ENCODE peak calls at places on chromosomes 4 and X, in four cellular contexts. F is A172; M is activated naive CD8-positive, alpha-beta T cell treated with anti-CD3 and anti-CD28 coated beads, Interleukin-2, amount 50 U/mL, for 24 hours; L is SK-N-SH. Y is an unnamed sample.

GRCh38 chr4:171524913-171525312 is 288.3 kb upstream of the GALNTL6 start:
- DNase-seq in L (no peak), M (no peak), F (no peak), Y (no peak)

GRCh38 chr4:622071-622995 is 3.0 kb upstream of the PDE6B start:
- DNase-seq in M (no peak), F (no peak), L (no peak), Y (no peak)

GRCh38 chr4:125355791-125356190 is 41.0 kb downstream of the FAT4 start:
- DNase-seq in L (no peak), F (no peak), M (no peak), Y (no peak)

GRCh38 chrX:10855845-10856244 is 235.5 kb upstream of the MID1 start:
- DNase-seq in F (no peak), L (no peak), M (no peak), Y (no peak)

GRCh38 chrX:107753186-107753585 is 22.4 kb downstream of the TSC22D3 start:
- DNase-seq in L (no peak), F (no peak), M (no peak), Y (no peak)

GRCh38 chr4:89994176-89994873 is 99.7 kb downstream of the MMRN1 start:
- DNase-seq in M (no peak), F (peak; percentile 1), L (no peak), Y (no peak)

GRCh38 chrX:39000802-39001201 is 199.5 kb downstream of the MID1IP1 start:
- DNase-seq in F (no peak), L (peak; percentile 20), M (no peak), Y (no peak)

GRCh38 chr4:121217385-121217784 is 53.3 kb upstream of the TNIP3 start:
- DNase-seq in L (no peak), M (no peak), F (no peak), Y (no peak)

GRCh38 chr4:8837181-8837811 is 34.3 kb downstream of the HMX1 start:
- DNase-seq in F (no peak), L (peak; percentile 26), M (no peak), Y (no peak)

GRCh38 chr4:187276786-187277408 is 553.2 kb upstream of the FAT1 start:
- DNase-seq in L (no peak), F (no peak), M (no peak), Y (no peak)

GRCh38 chrX:10190367-10190766 is 33.6 kb downstream of the CLCN4 start:
- DNase-seq in F (peak; percentile 54), M (no peak), L (peak; percentile 59), Y (peak; percentile 51)

GRCh38 chr4:183360161-183360919 is 38.1 kb upstream of the CLDN24 start:
- DNase-seq in M (no peak), F (peak; percentile 74), L (no peak), Y (no peak)

GRCh38 chr4:123597586-123597985 is 201.0 kb downstream of the SPRY1 start:
- DNase-seq in F (no peak), M (no peak), L (no peak), Y (no peak)

GRCh38 chr4:151911970-151912369 is 151.2 kb upstream of the GATB start:
- DNase-seq in M (no peak), L (no peak), F (no peak), Y (no peak)

GRCh38 chrX:134764202-134764785 is 106.0 kb upstream of the PLAC1 start:
- DNase-seq in M (no peak), L (peak; percentile 66), F (peak; percentile 52), Y (no peak)

GRCh38 chrX:40433160-40433559 is 147.6 kb upstream of the ATP6AP2 start:
- DNase-seq in M (no peak), F (no peak), L (no peak), Y (no peak)

GRCh38 chrX:110402091-110402854 is 43.6 kb downstream of the RTL9 start:
- DNase-seq in L (no peak), F (no peak), M (no peak), Y (no peak)

GRCh38 chr4:1505511-1506451 is 99.5 kb upstream of the NKX1-1 start:
- DNase-seq in M (no peak), F (no peak), L (peak; percentile 25), Y (no peak)

GRCh38 chr4:19262467-19262866 is 989.2 kb upstream of the SLIT2 start:
- DNase-seq in M (no peak), F (no peak), L (no peak), Y (no peak)

GRCh38 chr4:36332782-36333131 is 51.3 kb downstream of the DTHD1 start:
- DNase-seq in L (no peak), F (no peak), M (no peak), Y (no peak)

GRCh38 chr4:7160951-7161440 is 31.3 kb upstream of the SORCS2 start:
- DNase-seq in L (peak; percentile 8), M (no peak), F (no peak), Y (no peak)

GRCh38 chrX:110318664-110318968 is 731 bp upstream of the AMMECR1 start:
- DNase-seq in F (no peak), L (no peak), M (no peak), Y (no peak)

Y was measured in smooth muscle cell of the brain vasculature.